ENCODE peak calls at places on chromosomes 16 and 17, in eight cellular contexts. O is anterior cingulate cortex, J is left ventricle myocardium superior, P is HAP-1, V is H9, D is aorta, T is GM23248, G is NCI-H226. I is an unnamed sample.

GRCh38 chr16:31367875-31368274 is 12.9 kb downstream of the ITGAX start:
- DNase-seq in D (peak), P (no peak), O (no peak), J (no peak), V (no peak), G (no peak), T (no peak), I (no peak)

GRCh38 chr17:19654342-19654886 is 5.9 kb downstream of the ALDH3A2 start:
- DNase-seq in J (no peak), D (no peak), O (no peak), V (no peak), P (no peak), G (no peak), T (no peak), I (no peak)

GRCh38 chr16:68592466-68593337 is 52.4 kb upstream of the CDH3 start:
- DNase-seq in O (no peak), V (no peak), P (no peak), T (peak), G (no peak), J (no peak), D (no peak), I (no peak)

GRCh38 chr17:73091770-73092517 is 544 bp downstream of the SLC39A11 start:
- DNase-seq in V (peak), T (peak), P (peak), G (peak), D (no peak), J (peak), O (no peak), I (peak)

GRCh38 chr16:11253995-11254912 is 1.8 kb downstream of the SOCS1 start:
- DNase-seq in P (no peak), T (no peak), J (no peak), O (no peak), V (no peak), D (peak), G (no peak), I (no peak)

GRCh38 chr16:84950906-84951305 is 60.4 kb downstream of the ZDHHC7 start:
- DNase-seq in J (no peak), V (peak), T (peak), O (no peak), D (no peak), P (no peak), G (no peak), I (no peak)

GRCh38 chr16:85383836-85384825 is 229.0 kb upstream of the GSE1 start:
- DNase-seq in V (no peak), O (no peak), T (peak), J (peak), P (no peak), D (peak), G (no peak), I (no peak)

GRCh38 chr17:52759864-52760263 is 601.4 kb upstream of the CA10 start:
- DNase-seq in V (no peak), O (no peak), J (no peak), D (no peak), T (no peak), P (no peak), G (no peak), I (no peak)

GRCh38 chr16:11796227-11797165 is 562 bp downstream of the ZC3H7A start:
- DNase-seq in O (peak), J (peak), D (peak), T (peak), P (no peak), V (peak), G (peak), I (peak)

GRCh38 chr17:45386180-45386579 is 46.5 kb downstream of the ARHGAP27 start:
- DNase-seq in V (no peak), P (no peak), G (peak), O (no peak), D (no peak), J (no peak), T (no peak), I (no peak)

GRCh38 chr17:40526668-40527067 is 25.2 kb upstream of the TNS4 start:
- DNase-seq in T (peak), P (no peak), J (peak), V (no peak), D (no peak), G (no peak), O (no peak), I (no peak)

GRCh38 chr17:68610554-68610953 is 9.4 kb upstream of the FAM20A start:
- DNase-seq in O (no peak), D (no peak), T (no peak), P (no peak), G (no peak), J (no peak), V (no peak), I (no peak)

GRCh38 chr16:2037631-2038358 is 9.8 kb downstream of the NTHL1 start:
- DNase-seq in P (no peak), T (no peak), J (peak), V (no peak), D (no peak), O (no peak), G (no peak), I (no peak)

GRCh38 chr16:87725596-87726235 is 40.1 kb downstream of the KLHDC4 start:
- DNase-seq in T (no peak), D (no peak), G (no peak), V (no peak), J (no peak), P (no peak), O (peak), I (no peak)

GRCh38 chr16:30141750-30142149 is 18.7 kb upstream of the MAPK3 start:
- DNase-seq in P (no peak), G (no peak), V (no peak), J (no peak), T (no peak), O (no peak), D (no peak), I (no peak)

GRCh38 chr17:8965394-8966168 is at the start of gene PIK3R5:
- DNase-seq in O (no peak), D (peak), V (peak), P (no peak), T (no peak), G (no peak), J (peak), I (peak)

GRCh38 chr16:30009990-30010816 is 624 bp downstream of the DOC2A start:
- DNase-seq in O (no peak), T (no peak), D (no peak), G (no peak), J (no peak), P (no peak), V (no peak), I (no peak)

GRCh38 chr17:13751485-13751793 is 149.7 kb upstream of the HS3ST3A1 start:
- DNase-seq in G (no peak), V (no peak), P (no peak), O (no peak), D (no peak), J (no peak), T (no peak), I (no peak)

I was measured in left colon.